ENCODE peak calls at places on chromosomes 5 and 9, in nine cellular contexts. A is stomach, E is A549, Q is ovary, T is uterus, W is prostate gland, M is breast epithelium, I is HCT116, K is right lobe of liver. U is an unnamed sample.

GRCh38 chr5:174609116-174609515 is 115.3 kb upstream of the MSX2 start:
- DNase-seq in K (no peak), T (no peak), W (peak; percentile 58), A (peak; percentile 54), M (no peak), E (no peak), I (peak; percentile 77), Q (no peak), U (no peak)

GRCh38 chr9:34625087-34625486 is 3.8 kb downstream of the ARID3C start:
- DNase-seq in T (no peak), I (no peak), A (no peak), W (no peak), Q (no peak), E (no peak), K (no peak), M (no peak), U (no peak)

GRCh38 chr5:150270546-150271295 is 18.9 kb downstream of the CAMK2A start:
- DNase-seq in M (no peak), T (no peak), W (no peak), I (no peak), Q (peak; percentile 50), K (no peak), A (no peak), E (no peak), U (no peak)

GRCh38 chr9:128317629-128318028 is 4.6 kb downstream of the TRUB2 start:
- DNase-seq in E (no peak), M (no peak), K (no peak), I (no peak), Q (no peak), T (no peak), A (no peak), W (no peak), U (no peak)

GRCh38 chr5:37412515-37412914 is 33.4 kb downstream of the WDR70 start:
- DNase-seq in E (no peak), Q (no peak), A (no peak), W (no peak), T (no peak), M (no peak), I (no peak), K (no peak), U (no peak)

GRCh38 chr9:76018244-76018643 is 127.8 kb downstream of the PCSK5 start:
- DNase-seq in T (no peak), E (no peak), K (peak; percentile 48), W (no peak), I (no peak), A (peak; percentile 26), M (no peak), Q (no peak), U (no peak)

GRCh38 chr5:170270670-170271069 is 26.9 kb downstream of the LCP2 start:
- DNase-seq in A (no peak), M (no peak), E (no peak), Q (no peak), I (no peak), K (no peak), T (no peak), W (no peak), U (no peak)

GRCh38 chr5:101590384-101590783 is 687.3 kb upstream of the ST8SIA4 start:
- DNase-seq in I (peak; percentile 12), M (no peak), A (no peak), E (no peak), T (no peak), Q (no peak), W (no peak), K (no peak), U (no peak)

GRCh38 chr5:673837-674629 is 19.1 kb downstream of the TPPP start:
- DNase-seq in A (no peak), E (no peak), W (no peak), Q (no peak), T (no peak), K (peak; percentile 92), M (peak; percentile 57), I (no peak), U (peak; percentile 12)

GRCh38 chr5:128082551-128083032 is 974 bp upstream of the SLC12A2 start:
- DNase-seq in K (no peak), T (no peak), M (no peak), W (no peak), A (no peak), Q (no peak), E (no peak), I (peak; percentile 22), U (no peak)

GRCh38 chr9:76996700-76997099 is 22.8 kb upstream of the FOXB2 start:
- DNase-seq in A (no peak), Q (no peak), T (peak; percentile 51), I (no peak), E (peak; percentile 37), M (no peak), K (no peak), W (no peak), U (peak; percentile 40)

GRCh38 chr5:133664422-133664821 is 52.1 kb upstream of the FSTL4 start:
- DNase-seq in A (no peak), K (no peak), Q (no peak), M (no peak), W (no peak), E (peak; percentile 85), I (peak; percentile 12), T (no peak), U (no peak)

GRCh38 chr5:176793343-176793699 is 17.0 kb upstream of the UNC5A start:
- DNase-seq in K (no peak), I (no peak), E (no peak), T (no peak), A (no peak), Q (no peak), M (no peak), W (no peak), U (no peak)

GRCh38 chr9:14343236-14343947 is 29.5 kb upstream of the NFIB start:
- DNase-seq in K (no peak), M (no peak), Q (no peak), T (no peak), A (no peak), W (no peak), I (no peak), E (no peak), U (peak; percentile 3)

GRCh38 chr5:60677831-60678664 is 21.9 kb downstream of the DEPDC1B start:
- DNase-seq in T (no peak), W (no peak), K (no peak), M (no peak), E (peak; percentile 56), A (peak; percentile 37), Q (no peak), I (no peak), U (no peak)

GRCh38 chr5:156654444-156654843 is 195.7 kb upstream of the PPP1R2B start:
- DNase-seq in M (no peak), K (no peak), W (no peak), E (no peak), A (no peak), I (no peak), Q (no peak), T (no peak), U (no peak)

GRCh38 chr5:150778517-150779396 is at the start of gene SMIM3:
- DNase-seq in A (peak; percentile 86), K (peak; percentile 87), T (peak; percentile 87), E (peak; percentile 55), Q (peak; percentile 89), W (peak; percentile 73), I (no peak), M (peak; percentile 81), U (peak; percentile 92)

GRCh38 chr9:14347408-14348224 is 33.7 kb upstream of the NFIB start:
- DNase-seq in I (no peak), E (peak; percentile 68), K (no peak), M (no peak), Q (peak; percentile 52), W (no peak), T (peak; percentile 46), A (no peak), U (peak; percentile 53)

GRCh38 chr9:89387970-89388867 is 69.9 kb downstream of the SECISBP2 start:
- DNase-seq in E (peak; percentile 23), K (peak; percentile 82), Q (peak; percentile 57), M (no peak), A (peak; percentile 42), T (peak; percentile 62), W (peak; percentile 33), I (no peak), U (no peak)

GRCh38 chr9:98009926-98010325 is 26.8 kb downstream of the ANP32B start:
- DNase-seq in M (no peak), Q (no peak), W (no peak), A (no peak), E (no peak), I (no peak), K (no peak), T (no peak), U (peak; percentile 67)

GRCh38 chr9:82680179-82680935 is 382.6 kb downstream of the RASEF start:
- DNase-seq in I (no peak), W (no peak), M (no peak), A (no peak), T (no peak), K (no peak), Q (no peak), E (no peak), U (no peak)
- H3K27ac ChIP-seq in I (no peak overlapping the region), W (no peak overlapping the region), M (no peak overlapping the region), A (no peak overlapping the region), T (no peak overlapping the region), K (no peak overlapping the region), Q (no peak overlapping the region), E (no peak overlapping the region), U (no peak overlapping the region)

GRCh38 chr5:67770431-67771025 is 445.0 kb upstream of the PIK3R1 start:
- DNase-seq in A (no peak), E (peak; percentile 1), M (no peak), K (peak; percentile 51), I (no peak), T (no peak), Q (no peak), W (no peak), U (peak; percentile 61)
- TF ChIP-seq POLR2A in A (no peak), E (no peak), M (no peak), K (no peak), I (no peak), T (no peak), Q (no peak), W (no peak), U (no peak)

DNA sequence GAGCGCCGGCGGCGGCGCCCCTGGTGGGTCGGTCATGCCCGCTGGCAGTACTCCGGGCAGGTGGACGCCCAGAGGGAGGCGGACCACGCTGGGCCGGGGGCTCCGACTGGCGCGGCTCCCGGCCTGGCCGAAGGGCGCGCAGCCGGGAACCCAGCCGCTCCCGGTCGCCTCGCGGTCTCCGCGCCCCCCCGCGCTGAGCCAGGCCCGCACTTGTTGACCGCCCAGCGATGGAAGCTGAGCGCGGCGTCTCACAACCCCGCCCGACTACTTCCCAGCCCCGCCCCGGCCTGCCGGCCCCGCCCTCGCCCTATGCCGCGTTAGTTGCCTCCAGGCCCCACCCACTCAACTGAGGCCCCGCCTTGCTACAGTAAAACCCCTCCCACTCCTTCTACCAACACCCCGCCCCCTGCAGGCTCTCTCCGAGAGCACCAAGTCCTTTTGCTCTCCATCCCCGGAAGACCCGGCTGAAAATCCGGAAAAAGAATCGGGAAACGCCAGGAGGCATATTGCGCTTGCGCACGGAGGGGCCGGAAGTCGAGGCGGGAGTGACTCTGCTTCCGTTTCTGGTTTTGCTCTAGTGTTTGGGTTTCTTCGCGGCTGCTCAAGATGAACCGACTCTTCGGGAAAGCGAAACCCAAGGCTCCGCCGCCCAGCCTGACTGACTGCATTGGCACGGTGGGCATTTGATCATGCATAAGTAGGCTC is at the start of the genes BAG1 and CHMP5:
- DNase-seq in T (peak; percentile 100), K (peak; percentile 100), A (peak; percentile 100), W (peak; percentile 100), I (peak; percentile 98), M (peak; percentile 100), Q (peak; percentile 100), E (peak; percentile 99), U (peak; percentile 100)
- TF ChIP-seq CTCF in T (peak; percentile 35), K (peak; percentile 30), A (peak; percentile 36), W (peak; percentile 50), I (no peak), M (no peak), Q (peak; percentile 42), E (no peak), U (peak; percentile 2)

GRCh38 chr9:137716694-137717287 is 98.0 kb downstream of the EHMT1 start:
- DNase-seq in I (no peak), E (no peak), W (no peak), Q (no peak), T (no peak), K (no peak), M (no peak), A (no peak), U (no peak)
- H3K27ac ChIP-seq in I (no peak overlapping the region), E (no peak overlapping the region), W (no peak overlapping the region), Q (no peak overlapping the region), T (no peak overlapping the region), K (no peak overlapping the region), M (no peak overlapping the region), A (no peak overlapping the region), U (no peak overlapping the region)

U was measured in thyroid gland.